ENCODE peak calls at places on chromosomes 12 and 14, in six cellular contexts. M is ascending aorta, O is left ventricle myocardium inferior, Z is IMR-90, G is spleen, D is SK-N-SH. N is an unnamed sample. For H3K36me3, the result is how much of the 10 kb centered on the place peaks cover.

GRCh38 chr14:104296388-104297312 is 158.3 kb downstream of the KIF26A start:
- DNase-seq in D (peak), M (no peak), O (peak), G (peak), Z (no peak), N (no peak)

GRCh38 chr12:39671898-39672875 is 52.6 kb upstream of the ABCD2 start:
- DNase-seq in G (no peak), D (no peak), O (no peak), Z (no peak), M (no peak), N (no peak)

GRCh38 chr12:102059343-102059742 is 2.4 kb downstream of the WASHC3 start:
- DNase-seq in O (no peak), Z (no peak), D (no peak), G (no peak), M (no peak), N (peak)

GRCh38 chr14:55412686-55413085 is 1.1 kb upstream of the ATG14 start:
- DNase-seq in D (no peak), G (no peak), Z (no peak), O (no peak), M (no peak), N (no peak)

GRCh38 chr12:56753566-56753965 is 1.4 kb upstream of the PRIM1 start:
- DNase-seq in D (no peak), Z (no peak), G (no peak), M (no peak), O (no peak), N (no peak)

GRCh38 chr12:3086729-3087323 is 9.6 kb downstream of the TSPAN9 start:
- DNase-seq in Z (no peak), M (no peak), D (no peak), G (no peak), O (no peak), N (no peak)

GRCh38 chr14:56474419-56475022 is 105.1 kb upstream of the TMEM260 start:
- DNase-seq in D (peak), G (no peak), Z (peak), M (no peak), O (no peak), N (no peak)

GRCh38 chr14:22915886-22916521 is 2.9 kb downstream of the RBM23 start:
- DNase-seq in G (no peak), Z (no peak), M (no peak), O (no peak), D (no peak), N (no peak)

GRCh38 chr12:66365718-66366485 is 63.6 kb downstream of the HELB start:
- DNase-seq in M (no peak), O (no peak), Z (peak), D (no peak), G (no peak), N (no peak)

GRCh38 chr12:32742133-32742532 is 13.6 kb downstream of the YARS2 start:
- DNase-seq in G (no peak), Z (no peak), D (no peak), M (no peak), O (no peak), N (no peak)

GRCh38 chr14:70078329-70078728 is 110.4 kb downstream of the SLC8A3 start:
- DNase-seq in D (no peak), Z (no peak), O (no peak), G (no peak), M (no peak), N (no peak)

GRCh38 chr14:21735639-21736307 is 62.2 kb upstream of the OR4E1 start:
- DNase-seq in Z (no peak), O (no peak), D (no peak), G (no peak), M (no peak), N (no peak)
- TF ChIP-seq CTCF in Z (no peak), O (no peak), D (no peak), G (no peak), M (no peak), N (no peak)

DNA sequence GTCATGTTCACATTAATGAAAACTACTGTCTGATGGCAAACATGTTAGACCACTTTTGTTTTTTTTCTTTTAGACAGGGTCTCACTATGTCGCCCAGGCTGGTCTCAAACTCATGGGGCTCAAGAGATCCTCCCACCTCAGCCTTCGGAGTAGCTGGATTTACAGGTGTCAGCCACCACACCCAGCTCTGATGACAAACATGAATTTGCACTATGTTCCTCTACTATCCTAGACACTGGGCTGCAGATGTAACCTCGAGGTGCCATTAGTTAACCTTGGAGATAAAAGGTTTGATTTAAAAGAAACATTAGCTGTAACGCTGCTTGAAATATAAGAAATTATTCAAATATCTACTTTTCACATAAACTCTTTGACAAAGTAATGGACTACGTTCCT is 8.1 kb downstream of the VPS37B start:
- DNase-seq in M (no peak), G (no peak), D (no peak), O (no peak), Z (no peak), N (no peak)
- H3K4me3 ChIP-seq in M (no peak), G (peak), D (no peak), O (peak), Z (no peak), N (peak)

GRCh38 chr14:31371651-31372050 is 48.7 kb downstream of the HEATR5A start:
- DNase-seq in D (no peak), M (no peak), O (no peak), Z (no peak), G (no peak), N (no peak)
- H3K36me3 ChIP-seq in D (half or more), M (under half), O (half or more), Z (under half), G (under half), N (under half)

GRCh38 chr12:92802906-92803305 is 100.1 kb downstream of the PLEKHG7 start:
- DNase-seq in Z (no peak), D (no peak), G (no peak), M (no peak), O (no peak), N (no peak)
- TF ChIP-seq CTCF in Z (no peak), D (no peak), G (no peak), M (no peak), O (no peak), N (no peak)

DNA sequence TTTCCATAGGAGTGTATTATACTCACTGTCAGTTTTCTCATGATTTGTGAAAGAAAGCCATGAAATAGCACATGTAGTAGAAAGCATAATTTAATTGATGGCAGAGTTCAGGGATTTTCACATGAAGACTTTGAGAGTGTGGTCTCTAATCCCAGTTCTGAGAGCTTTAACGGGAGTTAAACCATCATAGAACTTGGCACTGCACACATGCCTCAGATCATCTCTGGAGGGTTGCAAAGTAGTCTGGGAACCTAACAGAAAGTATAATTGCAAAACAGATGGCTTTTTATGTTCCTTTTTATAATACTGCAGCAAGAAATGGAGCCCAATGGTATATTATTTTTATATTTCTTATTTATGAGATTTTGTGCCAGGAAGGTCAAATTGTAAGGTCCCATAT is 78.0 kb downstream of the BHLHE41 start:
- DNase-seq in O (no peak), D (no peak), Z (no peak), M (no peak), G (no peak), N (no peak)
- H3K4me3 ChIP-seq in O (no peak), D (no peak), Z (no peak), M (no peak), G (no peak), N (no peak)

DNA sequence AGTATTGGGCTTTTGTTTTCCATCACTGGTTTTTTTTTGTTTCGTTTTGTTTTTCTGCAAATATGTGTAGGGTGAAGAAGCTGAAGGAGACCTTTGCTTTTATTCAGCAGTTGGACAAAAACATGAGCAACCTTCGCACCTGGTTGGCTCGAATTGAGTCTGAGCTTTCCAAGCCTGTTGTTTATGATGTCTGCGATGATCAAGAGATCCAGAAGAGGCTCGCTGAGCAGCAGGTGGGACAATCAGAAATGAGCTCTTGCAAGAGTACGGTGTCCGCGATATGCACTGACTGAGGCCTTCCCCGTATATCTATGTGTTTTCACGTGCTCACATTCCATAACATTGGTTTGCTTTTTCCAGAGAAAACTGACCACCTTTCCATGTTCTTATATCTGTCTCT is 91.4 kb downstream of the ESR2 start:
- DNase-seq in O (no peak), M (no peak), G (no peak), Z (no peak), D (no peak), N (no peak)
- H3K36me3 ChIP-seq in O (under half), M (under half), G (under half), Z (under half), D (under half), N (under half)

N was measured in GM06990.